ENCODE peak calls at places on chromosomes 13 and 19, in six cellular contexts. One of them, this sample, is unnamed.

GRCh38 chr19:49890349-49891311 is 6.1 kb downstream of the IL4I1 start:
- DNase-seq in AG09319: no peak
- DNase-seq in tibial artery: no peak
- DNase-seq in cardiac muscle cell: no peak
- DNase-seq in H9: peak
- DNase-seq in left ventricle myocardium inferior: no peak
- DNase-seq in this sample: peak

GRCh38 chr19:18401580-18402112 is 4.2 kb upstream of the LRRC25 start:
- DNase-seq in AG09319: no peak
- DNase-seq in cardiac muscle cell: peak
- DNase-seq in H9: no peak
- DNase-seq in tibial artery: peak
- DNase-seq in left ventricle myocardium inferior: peak
- DNase-seq in this sample: peak

GRCh38 chr13:55439450-55439849 is 1701.3 kb upstream of the PRR20A start:
- DNase-seq in AG09319: no peak
- DNase-seq in H9: no peak
- DNase-seq in tibial artery: no peak
- DNase-seq in left ventricle myocardium inferior: no peak
- DNase-seq in cardiac muscle cell: no peak
- DNase-seq in this sample: no peak

GRCh38 chr19:53877361-53877766 is 4.6 kb upstream of the PRKCG start:
- DNase-seq in cardiac muscle cell: peak
- DNase-seq in left ventricle myocardium inferior: no peak
- DNase-seq in AG09319: no peak
- DNase-seq in H9: no peak
- DNase-seq in tibial artery: no peak
- DNase-seq in this sample: no peak

GRCh38 chr19:8340341-8341096 is 2.5 kb downstream of the KANK3 start:
- DNase-seq in tibial artery: no peak
- DNase-seq in AG09319: no peak
- DNase-seq in left ventricle myocardium inferior: peak
- DNase-seq in cardiac muscle cell: peak
- DNase-seq in H9: peak
- DNase-seq in this sample: no peak

GRCh38 chr19:10760268-10760944 is 42.5 kb downstream of the DNM2 start:
- DNase-seq in tibial artery: no peak
- DNase-seq in H9: no peak
- DNase-seq in cardiac muscle cell: no peak
- DNase-seq in left ventricle myocardium inferior: no peak
- DNase-seq in AG09319: no peak
- DNase-seq in this sample: peak

GRCh38 chr13:113641426-113641825 is 16.6 kb downstream of the ATP4B start:
- DNase-seq in left ventricle myocardium inferior: peak
- DNase-seq in tibial artery: no peak
- DNase-seq in AG09319: no peak
- DNase-seq in cardiac muscle cell: no peak
- DNase-seq in H9: no peak
- DNase-seq in this sample: no peak

GRCh38 chr13:103164239-103164638 is 98.0 kb upstream of the SLC10A2 start:
- DNase-seq in AG09319: no peak
- DNase-seq in H9: no peak
- DNase-seq in tibial artery: no peak
- DNase-seq in left ventricle myocardium inferior: no peak
- DNase-seq in cardiac muscle cell: no peak
- DNase-seq in this sample: no peak

GRCh38 chr19:38676023-38676877 is 28.8 kb downstream of the ACTN4 start:
- DNase-seq in tibial artery: no peak
- DNase-seq in H9: no peak
- DNase-seq in cardiac muscle cell: peak
- DNase-seq in left ventricle myocardium inferior: no peak
- DNase-seq in AG09319: no peak
- DNase-seq in this sample: no peak

GRCh38 chr13:76936736-76937135 is 11.6 kb upstream of the ACOD1 start:
- DNase-seq in cardiac muscle cell: no peak
- DNase-seq in tibial artery: no peak
- DNase-seq in H9: no peak
- DNase-seq in left ventricle myocardium inferior: no peak
- DNase-seq in AG09319: no peak
- DNase-seq in this sample: no peak

GRCh38 chr13:100619940-100620339 is 31.4 kb upstream of the GGACT start:
- DNase-seq in tibial artery: no peak
- DNase-seq in AG09319: no peak
- DNase-seq in left ventricle myocardium inferior: no peak
- DNase-seq in H9: no peak
- DNase-seq in cardiac muscle cell: no peak
- DNase-seq in this sample: no peak

GRCh38 chr13:64471916-64472315 is 2758.2 kb downstream of the PCDH9 start:
- DNase-seq in tibial artery: no peak
- DNase-seq in cardiac muscle cell: peak
- DNase-seq in left ventricle myocardium inferior: no peak
- DNase-seq in AG09319: no peak
- DNase-seq in H9: no peak
- DNase-seq in this sample: no peak

GRCh38 chr19:2542341-2543069 is 66.6 kb downstream of the GADD45B start:
- DNase-seq in cardiac muscle cell: peak
- DNase-seq in tibial artery: no peak
- DNase-seq in AG09319: no peak
- DNase-seq in left ventricle myocardium inferior: peak
- DNase-seq in H9: peak
- DNase-seq in this sample: no peak

GRCh38 chr19:2544576-2545415 is 68.9 kb downstream of the GADD45B start:
- DNase-seq in left ventricle myocardium inferior: peak
- DNase-seq in AG09319: no peak
- DNase-seq in cardiac muscle cell: no peak
- DNase-seq in H9: no peak
- DNase-seq in tibial artery: no peak
- DNase-seq in this sample: peak

GRCh38 chr19:2540646-2541454 is 64.9 kb downstream of the GADD45B start:
- DNase-seq in cardiac muscle cell: peak
- DNase-seq in left ventricle myocardium inferior: peak
- DNase-seq in tibial artery: peak
- DNase-seq in AG09319: peak
- DNase-seq in H9: peak
- DNase-seq in this sample: no peak

GRCh38 chr19:2546128-2547032 is 70.5 kb downstream of the GADD45B start:
- DNase-seq in tibial artery: peak
- DNase-seq in cardiac muscle cell: peak
- DNase-seq in H9: peak
- DNase-seq in AG09319: no peak
- DNase-seq in left ventricle myocardium inferior: peak
- DNase-seq in this sample: no peak

DNA sequence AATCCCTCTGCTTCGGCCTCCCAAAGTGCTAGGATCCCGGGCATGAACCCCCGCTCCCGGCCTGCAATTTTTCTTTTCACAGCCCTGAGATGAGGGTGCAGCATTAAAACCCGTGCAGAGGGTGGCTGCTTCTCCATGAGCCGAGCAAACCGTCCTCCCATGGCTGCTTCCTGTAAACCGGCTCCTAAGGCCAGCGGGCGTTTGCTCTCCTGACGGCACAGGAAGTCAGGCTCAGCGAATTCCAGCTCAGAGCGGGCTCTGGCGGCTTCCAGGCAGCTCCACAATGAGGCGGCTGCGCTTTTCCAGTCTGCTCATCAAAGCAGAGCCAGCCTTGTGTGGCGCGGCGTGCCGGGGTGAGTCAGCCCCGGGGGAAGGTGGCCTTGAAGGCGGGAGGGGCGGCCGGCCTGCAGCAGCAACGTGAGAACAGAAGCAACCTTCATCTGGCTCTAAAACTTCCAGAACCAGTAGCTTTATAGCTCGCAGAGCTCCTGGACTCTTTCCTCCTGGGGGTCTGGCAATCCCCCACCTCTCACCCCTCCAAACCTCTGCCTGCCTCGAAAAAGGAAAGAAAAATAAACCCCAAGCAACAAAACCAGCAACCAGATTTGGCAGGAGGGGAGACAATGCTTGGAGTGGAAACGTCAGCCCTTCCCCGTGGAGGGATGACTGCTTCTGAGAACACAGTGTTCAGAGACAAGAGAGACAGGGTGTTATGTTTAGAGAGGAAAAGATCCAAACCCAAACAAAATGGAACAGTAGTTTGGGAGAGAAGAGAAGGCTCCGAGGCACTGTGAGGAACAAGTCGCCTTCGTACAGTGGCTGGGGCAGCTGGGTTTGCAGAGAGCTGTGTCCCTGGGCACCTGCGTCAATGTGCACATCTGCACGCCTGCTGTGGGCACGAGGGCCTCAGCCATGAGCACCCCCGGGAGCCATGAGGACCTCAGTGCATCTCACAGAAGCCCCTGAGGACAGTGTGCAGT is 67.8 kb downstream of the GADD45B start:
- DNase-seq in cardiac muscle cell: peak
- DNase-seq in tibial artery: peak
- DNase-seq in AG09319: peak
- DNase-seq in left ventricle myocardium inferior: peak
- DNase-seq in H9: peak
- DNase-seq in this sample: peak
- TF ChIP-seq CTCF in cardiac muscle cell: peak
- TF ChIP-seq CTCF in tibial artery: peak
- TF ChIP-seq CTCF in AG09319: peak
- TF ChIP-seq CTCF in left ventricle myocardium inferior: peak
- TF ChIP-seq CTCF in H9: peak
- TF ChIP-seq CTCF in this sample: no peak

GRCh38 chr13:28137556-28137955 is 789 bp upstream of the PAN3 start:
- DNase-seq in AG09319: no peak
- DNase-seq in left ventricle myocardium inferior: no peak
- DNase-seq in tibial artery: no peak
- DNase-seq in H9: no peak
- DNase-seq in cardiac muscle cell: peak
- DNase-seq in this sample: no peak

GRCh38 chr13:28140433-28141125 is 2.2 kb downstream of the PAN3 start:
- DNase-seq in AG09319: no peak
- DNase-seq in cardiac muscle cell: no peak
- DNase-seq in left ventricle myocardium inferior: no peak
- DNase-seq in H9: no peak
- DNase-seq in tibial artery: no peak
- DNase-seq in this sample: no peak

GRCh38 chr13:28136916-28137315 is 1.4 kb upstream of the PAN3 start:
- DNase-seq in AG09319: no peak
- DNase-seq in cardiac muscle cell: no peak
- DNase-seq in H9: no peak
- DNase-seq in tibial artery: no peak
- DNase-seq in left ventricle myocardium inferior: no peak
- DNase-seq in this sample: no peak

GRCh38 chr13:28138756-28139470 is 568 bp downstream of the PAN3 start:
- DNase-seq in AG09319: peak
- DNase-seq in tibial artery: peak
- DNase-seq in cardiac muscle cell: peak
- DNase-seq in H9: peak
- DNase-seq in left ventricle myocardium inferior: peak
- DNase-seq in this sample: peak

DNA sequence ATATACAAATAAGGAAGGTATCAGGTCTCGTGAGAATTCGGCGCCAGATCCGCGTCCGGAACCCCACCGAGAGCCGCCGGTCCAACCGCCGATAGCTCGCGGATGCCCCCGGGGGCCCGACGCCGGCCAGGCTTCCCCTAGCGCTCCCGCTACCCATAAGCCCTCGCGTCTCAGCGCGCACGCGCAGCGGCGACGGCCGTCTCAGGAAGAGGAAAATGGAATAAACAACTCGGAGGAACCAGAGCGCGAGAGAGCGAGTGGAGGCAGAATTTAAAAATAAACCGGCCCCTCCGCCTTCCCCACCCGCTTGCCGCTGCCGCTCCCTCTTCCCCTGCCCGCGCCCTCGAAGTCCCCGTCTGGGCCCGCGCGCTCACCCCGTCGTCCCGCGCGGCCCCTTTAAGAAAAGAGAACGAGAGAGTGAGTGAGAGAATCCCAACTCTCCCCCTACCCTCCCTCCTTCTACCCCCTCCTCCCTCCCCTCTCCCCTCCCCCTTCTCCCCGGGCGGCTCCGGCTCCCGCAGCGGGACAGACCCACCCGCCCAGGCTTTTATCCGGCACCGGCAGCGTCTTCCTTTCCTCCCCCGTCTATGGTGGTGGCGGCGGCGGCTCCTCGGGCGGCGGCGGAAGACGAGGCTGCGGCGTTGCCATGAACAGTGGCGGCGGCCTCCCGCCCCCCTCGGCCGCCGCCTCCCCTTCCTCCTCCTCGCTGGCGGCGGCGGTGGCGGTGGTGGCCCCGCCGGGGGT is at the start of gene PAN3:
- DNase-seq in tibial artery: peak
- DNase-seq in AG09319: peak
- DNase-seq in cardiac muscle cell: peak
- DNase-seq in left ventricle myocardium inferior: peak
- DNase-seq in H9: peak
- DNase-seq in this sample: peak
- TF ChIP-seq CTCF in tibial artery: no peak
- TF ChIP-seq CTCF in AG09319: peak
- TF ChIP-seq CTCF in cardiac muscle cell: peak
- TF ChIP-seq CTCF in left ventricle myocardium inferior: peak
- TF ChIP-seq CTCF in H9: no peak
- TF ChIP-seq CTCF in this sample: no peak

GRCh38 chr13:60990032-60990733 is 425.5 kb downstream of the PCDH20 start:
- DNase-seq in AG09319: no peak
- DNase-seq in H9: peak
- DNase-seq in tibial artery: no peak
- DNase-seq in left ventricle myocardium inferior: no peak
- DNase-seq in cardiac muscle cell: no peak
- DNase-seq in this sample: no peak
- TF ChIP-seq CTCF in AG09319: no peak
- TF ChIP-seq CTCF in H9: peak
- TF ChIP-seq CTCF in tibial artery: no peak
- TF ChIP-seq CTCF in left ventricle myocardium inferior: no peak
- TF ChIP-seq CTCF in cardiac muscle cell: no peak
- TF ChIP-seq CTCF in this sample: no peak

GRCh38 chr13:46728777-46729176 is 68.2 kb downstream of the ESD start:
- DNase-seq in tibial artery: no peak
- DNase-seq in AG09319: no peak
- DNase-seq in left ventricle myocardium inferior: no peak
- DNase-seq in cardiac muscle cell: no peak
- DNase-seq in H9: no peak
- DNase-seq in this sample: no peak

GRCh38 chr13:46731535-46731934 is 65.4 kb downstream of the ESD start:
- DNase-seq in left ventricle myocardium inferior: no peak
- DNase-seq in H9: no peak
- DNase-seq in tibial artery: no peak
- DNase-seq in AG09319: no peak
- DNase-seq in cardiac muscle cell: no peak
- DNase-seq in this sample: no peak

GRCh38 chr13:46721054-46721453 is 75.9 kb downstream of the ESD start:
- DNase-seq in cardiac muscle cell: peak
- DNase-seq in tibial artery: peak
- DNase-seq in H9: no peak
- DNase-seq in left ventricle myocardium inferior: peak
- DNase-seq in AG09319: peak
- DNase-seq in this sample: no peak

DNA sequence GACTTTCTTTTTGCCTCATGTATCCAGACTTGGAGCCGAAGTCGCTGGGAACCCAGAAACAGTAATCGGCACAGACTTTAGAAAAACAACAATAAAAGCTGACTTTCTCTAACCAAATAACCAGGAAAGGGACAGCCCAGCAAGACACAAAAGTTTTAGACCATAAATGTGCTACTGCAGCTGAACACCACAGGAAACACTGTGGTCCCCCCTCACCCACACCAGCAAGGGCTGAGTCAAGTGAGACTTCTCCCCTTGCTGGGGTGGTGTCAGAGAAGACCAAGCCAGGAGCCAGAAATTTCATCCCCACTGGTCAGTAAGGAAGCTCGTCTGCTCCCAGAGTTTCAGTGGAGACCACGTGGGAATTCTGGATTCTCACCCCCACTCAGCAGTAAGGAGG is 70.6 kb downstream of the ESD start:
- DNase-seq in AG09319: no peak
- DNase-seq in tibial artery: no peak
- DNase-seq in left ventricle myocardium inferior: no peak
- DNase-seq in cardiac muscle cell: no peak
- DNase-seq in H9: no peak
- DNase-seq in this sample: no peak
- TF ChIP-seq CTCF in AG09319: no peak
- TF ChIP-seq CTCF in tibial artery: no peak
- TF ChIP-seq CTCF in left ventricle myocardium inferior: no peak
- TF ChIP-seq CTCF in cardiac muscle cell: no peak
- TF ChIP-seq CTCF in H9: no peak
- TF ChIP-seq CTCF in this sample: no peak